ENCODE peak calls at places on chromosomes 13 and 19, in seven cellular contexts. C, N, F, D, M, I and G are unnamed samples. For H3K9me3, the result is how much of the 10 kb centered on the place peaks cover.

GRCh38 chr19:50569938-50570540 is 1.8 kb upstream of the LRRC4B start:
- DNase-seq in C (no peak), N (no peak), F (no peak), D (no peak), M (no peak), I (no peak), G (no peak)

GRCh38 chr19:36210497-36210896 is 4.0 kb downstream of the ZNF565 start:
- DNase-seq in C (no peak), N (no peak), F (no peak), D (no peak), M (no peak), I (no peak), G (no peak)

GRCh38 chr13:19185086-19185864 is 3.7 kb upstream of the TUBA3C start:
- DNase-seq in C (no peak), N (no peak), F (no peak), D (no peak), M (no peak), I (no peak), G (no peak)

GRCh38 chr19:51317968-51318367 is 6.5 kb downstream of the IGLON5 start:
- DNase-seq in C (no peak), N (no peak), F (no peak), D (no peak), M (no peak), I (no peak), G (no peak)

GRCh38 chr19:51122112-51122981 is 2.4 kb upstream of the SIGLEC9 start:
- DNase-seq in C (no peak), N (no peak), F (no peak), D (no peak), M (no peak), I (peak), G (no peak)

GRCh38 chr13:86765462-86765861 is 905.7 kb upstream of the SLITRK5 start:
- DNase-seq in C (no peak), N (no peak), F (no peak), D (no peak), M (no peak), I (no peak), G (no peak)

GRCh38 chr13:43787998-43788397 is 1.2 kb upstream of the ENOX1 start:
- DNase-seq in C (no peak), N (no peak), F (no peak), D (peak), M (no peak), I (no peak), G (no peak)

GRCh38 chr13:21465710-21466160 is 6.6 kb upstream of the ZDHHC20 start:
- DNase-seq in C (no peak), N (no peak), F (no peak), D (no peak), M (no peak), I (no peak), G (no peak)

GRCh38 chr13:20461860-20462532 is 63.7 kb downstream of the CRYL1 start:
- DNase-seq in C (peak), N (peak), F (no peak), D (no peak), M (no peak), I (no peak), G (peak)

GRCh38 chr13:112588490-112589297 is 741 bp upstream of the TUBGCP3 start:
- DNase-seq in C (no peak), N (no peak), F (no peak), D (no peak), M (no peak), I (no peak), G (no peak)

GRCh38 chr19:33291623-33292534 is 10.5 kb downstream of the CEBPA start:
- DNase-seq in C (no peak), N (no peak), F (no peak), D (no peak), M (no peak), I (no peak), G (peak)

GRCh38 chr19:12484011-12484370 is 625 bp downstream of the ZNF709 start:
- DNase-seq in C (no peak), N (no peak), F (no peak), D (no peak), M (no peak), I (no peak), G (no peak)

GRCh38 chr19:37930416-37930815 is 23.4 kb downstream of the SIPA1L3 start:
- DNase-seq in C (no peak), N (no peak), F (no peak), D (no peak), M (no peak), I (no peak), G (no peak)

GRCh38 chr19:38005224-38005614 is 98.2 kb downstream of the SIPA1L3 start:
- DNase-seq in C (no peak), N (no peak), F (no peak), D (no peak), M (no peak), I (no peak), G (no peak)

GRCh38 chr19:50695251-50696064 is 24.1 kb downstream of the SHANK1 start:
- DNase-seq in C (peak), N (no peak), F (no peak), D (no peak), M (peak), I (no peak), G (no peak)

DNA sequence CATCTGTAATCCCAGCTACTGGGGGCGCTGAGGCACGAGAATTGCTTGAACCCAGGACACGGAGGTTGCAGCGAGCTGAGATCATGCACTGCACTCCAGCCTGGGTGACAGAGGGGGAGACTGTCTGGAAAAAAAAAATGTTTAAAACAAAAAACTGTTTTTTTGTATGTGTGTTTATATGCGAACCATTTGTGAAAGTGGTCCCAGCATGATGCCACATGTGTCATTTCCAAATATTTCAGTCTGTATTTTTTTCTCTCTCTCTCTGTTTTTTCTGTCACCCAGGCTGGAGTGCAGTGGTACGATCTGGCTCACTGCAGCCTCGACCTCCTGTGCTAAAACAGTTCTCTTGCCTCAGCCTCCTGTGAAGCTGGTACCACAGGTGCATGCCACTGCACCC is 37.4 kb downstream of the SAE1 start:
- DNase-seq in C (no peak), N (no peak), F (no peak), D (no peak), M (no peak), I (no peak), G (no peak)
- H3K4me3 ChIP-seq in C (no peak), N (no peak), F (no peak), D (no peak), M (no peak), I (no peak), G (no peak)

GRCh38 chr19:22199171-22199570 is 2.4 kb upstream of the ZNF676 start:
- DNase-seq in C (no peak), N (no peak), F (no peak), D (no peak), M (no peak), I (no peak), G (no peak)
- H3K9me3 ChIP-seq in C (under half), N (half or more), F (under half), D (under half), M (half or more), I (under half), G (under half)

GRCh38 chr19:2454199-2454961 is 2.4 kb downstream of the LMNB2 start:
- DNase-seq in C (no peak), N (no peak), F (no peak), D (no peak), M (no peak), I (no peak), G (peak)

GRCh38 chr19:2455481-2456300 is 1.1 kb downstream of the LMNB2 start:
- DNase-seq in C (no peak), N (peak), F (peak), D (no peak), M (peak), I (peak), G (peak)

GRCh38 chr19:2454962-2455409 is 1.8 kb downstream of the LMNB2 start:
- DNase-seq in C (no peak), N (no peak), F (no peak), D (no peak), M (no peak), I (no peak), G (no peak)

GRCh38 chr19:2451741-2452140 is 5.0 kb downstream of the LMNB2 start:
- DNase-seq in C (no peak), N (no peak), F (no peak), D (no peak), M (no peak), I (no peak), G (peak)

GRCh38 chr19:2453431-2454025 is 3.2 kb downstream of the LMNB2 start:
- DNase-seq in C (no peak), N (no peak), F (no peak), D (no peak), M (no peak), I (no peak), G (peak)
- H3K4me3 ChIP-seq in C (no peak), N (no peak), F (no peak), D (no peak), M (no peak), I (no peak), G (no peak)

GRCh38 chr13:37395544-37395943 is 203.0 kb downstream of the POSTN start:
- DNase-seq in C (no peak), N (no peak), F (no peak), D (no peak), M (peak), I (no peak), G (no peak)
- H3K9me3 ChIP-seq in C (under half), N (under half), F (under half), D (under half), M (under half), I (under half), G (under half)